ENCODE peak calls at places on chromosomes 5 and 9, in eight cellular contexts. T is left ventricle myocardium inferior, V is activated T-cell treated with anti-CD3 and anti-CD28 coated beads for 1 hour, A is mesendoderm, D is hepatocyte, I is AG08396, R is GM23338, Z is fibroblast of the conjunctiva. M is an unnamed sample.
A peak's percentile ranks its signal among the peaks of the same experiment; 100 is the strongest.

GRCh38 chr9:132876849-132877248 is 1.2 kb downstream of the AK8 start:
- DNase-seq in T (no peak), V (no peak), A (no peak), D (no peak), I (no peak), R (no peak), Z (no peak), M (no peak)

GRCh38 chr9:34992376-34992951 is 2.9 kb downstream of the DNAJB5 start:
- DNase-seq in T (peak; percentile 62), V (peak; percentile 15), A (peak; percentile 87), D (peak; percentile 78), I (peak; percentile 74), R (no peak), Z (peak; percentile 74), M (no peak)

GRCh38 chr9:132631685-132632084 is 38.1 kb downstream of the DDX31 start:
- DNase-seq in T (no peak), V (no peak), A (no peak), D (no peak), I (no peak), R (no peak), Z (no peak), M (no peak)

GRCh38 chr5:31083364-31083763 is 110.1 kb upstream of the CDH6 start:
- DNase-seq in T (no peak), V (no peak), A (no peak), D (no peak), I (no peak), R (no peak), Z (no peak), M (no peak)

GRCh38 chr5:115487750-115488149 is 56.8 kb downstream of the FEM1C start:
- DNase-seq in T (no peak), V (no peak), A (no peak), D (no peak), I (no peak), R (no peak), Z (no peak), M (no peak)

GRCh38 chr5:61304611-61305369 is 27.3 kb upstream of the ZSWIM6 start:
- DNase-seq in T (peak; percentile 18), V (no peak), A (peak; percentile 59), D (peak; percentile 91), I (no peak), R (no peak), Z (no peak), M (no peak)

GRCh38 chr9:134187110-134187531 is 22.8 kb upstream of the RNU6ATAC start:
- DNase-seq in T (no peak), V (no peak), A (peak; percentile 23), D (no peak), I (no peak), R (peak; percentile 37), Z (no peak), M (no peak)

GRCh38 chr9:76419782-76420380 is 25.7 kb upstream of the RFK start:
- DNase-seq in T (no peak), V (no peak), A (peak; percentile 42), D (peak; percentile 21), I (peak; percentile 36), R (peak; percentile 72), Z (no peak), M (no peak)

GRCh38 chr5:107135391-107135790 is 535.3 kb downstream of the EFNA5 start:
- DNase-seq in T (no peak), V (no peak), A (no peak), D (no peak), I (no peak), R (no peak), Z (no peak), M (no peak)